ENCODE peak calls at places on chromosome 4, in six cellular contexts. One of them, this sample, is unnamed. For H3K4me1, the result is how much of the 10 kb centered on the place peaks cover.

GRCh38 chr4:94917146-94917545 is 159.4 kb downstream of the BMPR1B start:
- DNase-seq in mesenchymal stem cell: no peak
- DNase-seq in SJSA1: no peak
- DNase-seq in iPS DF 6.9: no peak
- DNase-seq in A549: no peak
- DNase-seq in CD8-positive, alpha-beta T cell: no peak
- DNase-seq in this sample: no peak

GRCh38 chr4:182177166-182177565 is 66.0 kb upstream of the TENM3 start:
- DNase-seq in A549: no peak
- DNase-seq in mesenchymal stem cell: no peak
- DNase-seq in SJSA1: no peak
- DNase-seq in iPS DF 6.9: no peak
- DNase-seq in CD8-positive, alpha-beta T cell: no peak
- DNase-seq in this sample: no peak

GRCh38 chr4:183600189-183600685 is 58.7 kb downstream of the RWDD4 start:
- DNase-seq in mesenchymal stem cell: peak
- DNase-seq in iPS DF 6.9: no peak
- DNase-seq in CD8-positive, alpha-beta T cell: no peak
- DNase-seq in A549: peak
- DNase-seq in SJSA1: no peak
- DNase-seq in this sample: no peak

GRCh38 chr4:168569066-168569908 is 72.4 kb downstream of the PALLD start:
- DNase-seq in mesenchymal stem cell: no peak
- DNase-seq in A549: peak
- DNase-seq in SJSA1: no peak
- DNase-seq in iPS DF 6.9: no peak
- DNase-seq in CD8-positive, alpha-beta T cell: no peak
- DNase-seq in this sample: peak

GRCh38 chr4:123784626-123785025 is 388.0 kb downstream of the SPRY1 start:
- DNase-seq in SJSA1: no peak
- DNase-seq in mesenchymal stem cell: no peak
- DNase-seq in A549: no peak
- DNase-seq in iPS DF 6.9: no peak
- DNase-seq in CD8-positive, alpha-beta T cell: no peak
- DNase-seq in this sample: no peak

GRCh38 chr4:7595883-7596535 is 161.3 kb upstream of the PSAPL1 start:
- DNase-seq in CD8-positive, alpha-beta T cell: no peak
- DNase-seq in iPS DF 6.9: no peak
- DNase-seq in SJSA1: no peak
- DNase-seq in mesenchymal stem cell: no peak
- DNase-seq in A549: no peak
- DNase-seq in this sample: no peak

GRCh38 chr4:177482367-177482766 is 40.1 kb upstream of the AGA start:
- DNase-seq in A549: no peak
- DNase-seq in mesenchymal stem cell: no peak
- DNase-seq in SJSA1: no peak
- DNase-seq in iPS DF 6.9: no peak
- DNase-seq in CD8-positive, alpha-beta T cell: no peak
- DNase-seq in this sample: no peak

GRCh38 chr4:188127157-188127874 is 11.9 kb upstream of the TRIML1 start:
- DNase-seq in CD8-positive, alpha-beta T cell: no peak
- DNase-seq in SJSA1: peak
- DNase-seq in mesenchymal stem cell: peak
- DNase-seq in iPS DF 6.9: no peak
- DNase-seq in A549: peak
- DNase-seq in this sample: no peak

GRCh38 chr4:6674500-6675149 is 19.1 kb upstream of the S100P start:
- DNase-seq in CD8-positive, alpha-beta T cell: peak
- DNase-seq in mesenchymal stem cell: peak
- DNase-seq in iPS DF 6.9: no peak
- DNase-seq in SJSA1: peak
- DNase-seq in A549: peak
- DNase-seq in this sample: peak

GRCh38 chr4:102625232-102625930 is 124.2 kb downstream of the NFKB1 start:
- DNase-seq in SJSA1: no peak
- DNase-seq in CD8-positive, alpha-beta T cell: peak
- DNase-seq in mesenchymal stem cell: peak
- DNase-seq in A549: peak
- DNase-seq in iPS DF 6.9: no peak
- DNase-seq in this sample: peak

GRCh38 chr4:185656467-185656890 is 121.2 kb upstream of the PDLIM3 start:
- DNase-seq in iPS DF 6.9: no peak
- DNase-seq in A549: no peak
- DNase-seq in mesenchymal stem cell: peak
- DNase-seq in CD8-positive, alpha-beta T cell: no peak
- DNase-seq in SJSA1: peak
- DNase-seq in this sample: no peak

GRCh38 chr4:172980178-172980577 is 188.4 kb upstream of the GALNT7 start:
- DNase-seq in A549: peak
- DNase-seq in iPS DF 6.9: no peak
- DNase-seq in SJSA1: no peak
- DNase-seq in mesenchymal stem cell: no peak
- DNase-seq in CD8-positive, alpha-beta T cell: no peak
- DNase-seq in this sample: no peak

GRCh38 chr4:113278324-113278934 is 229.0 kb downstream of the ANK2 start:
- DNase-seq in CD8-positive, alpha-beta T cell: no peak
- DNase-seq in mesenchymal stem cell: peak
- DNase-seq in A549: peak
- DNase-seq in SJSA1: peak
- DNase-seq in iPS DF 6.9: peak
- DNase-seq in this sample: peak

GRCh38 chr4:53777244-53777984 is 186.1 kb upstream of the LNX1 start:
- DNase-seq in A549: peak
- DNase-seq in SJSA1: no peak
- DNase-seq in CD8-positive, alpha-beta T cell: no peak
- DNase-seq in mesenchymal stem cell: peak
- DNase-seq in iPS DF 6.9: no peak
- DNase-seq in this sample: no peak

GRCh38 chr4:165974647-165975335 is 101.8 kb downstream of the TLL1 start:
- DNase-seq in CD8-positive, alpha-beta T cell: no peak
- DNase-seq in SJSA1: no peak
- DNase-seq in A549: no peak
- DNase-seq in iPS DF 6.9: no peak
- DNase-seq in mesenchymal stem cell: no peak
- DNase-seq in this sample: no peak

GRCh38 chr4:71006203-71006907 is 12.9 kb downstream of the DCK start:
- DNase-seq in iPS DF 6.9: no peak
- DNase-seq in CD8-positive, alpha-beta T cell: no peak
- DNase-seq in A549: no peak
- DNase-seq in SJSA1: no peak
- DNase-seq in mesenchymal stem cell: no peak
- DNase-seq in this sample: no peak

GRCh38 chr4:168098257-168098717 is 6.0 kb downstream of the ANXA10 start:
- DNase-seq in CD8-positive, alpha-beta T cell: no peak
- DNase-seq in SJSA1: no peak
- DNase-seq in mesenchymal stem cell: no peak
- DNase-seq in iPS DF 6.9: no peak
- DNase-seq in A549: peak
- DNase-seq in this sample: no peak

GRCh38 chr4:185838104-185838452 is 26.1 kb upstream of the SORBS2 start:
- DNase-seq in SJSA1: no peak
- DNase-seq in mesenchymal stem cell: no peak
- DNase-seq in A549: no peak
- DNase-seq in CD8-positive, alpha-beta T cell: no peak
- DNase-seq in iPS DF 6.9: no peak
- DNase-seq in this sample: no peak

GRCh38 chr4:8607603-8608481 is 15.3 kb downstream of the CPZ start:
- DNase-seq in mesenchymal stem cell: peak
- DNase-seq in CD8-positive, alpha-beta T cell: no peak
- DNase-seq in A549: no peak
- DNase-seq in iPS DF 6.9: peak
- DNase-seq in SJSA1: no peak
- DNase-seq in this sample: peak

GRCh38 chr4:72604324-72604723 is 35.3 kb upstream of the ADAMTS3 start:
- DNase-seq in mesenchymal stem cell: no peak
- DNase-seq in CD8-positive, alpha-beta T cell: no peak
- DNase-seq in iPS DF 6.9: no peak
- DNase-seq in SJSA1: no peak
- DNase-seq in A549: no peak
- DNase-seq in this sample: no peak

GRCh38 chr4:2714071-2714770 is 41.9 kb downstream of the TNIP2 start:
- DNase-seq in SJSA1: no peak
- DNase-seq in CD8-positive, alpha-beta T cell: no peak
- DNase-seq in A549: no peak
- DNase-seq in mesenchymal stem cell: no peak
- DNase-seq in iPS DF 6.9: no peak
- DNase-seq in this sample: no peak

GRCh38 chr4:128427832-128428366 is 140.3 kb upstream of the PGRMC2 start:
- DNase-seq in CD8-positive, alpha-beta T cell: no peak
- DNase-seq in A549: peak
- DNase-seq in iPS DF 6.9: no peak
- DNase-seq in mesenchymal stem cell: peak
- DNase-seq in SJSA1: peak
- DNase-seq in this sample: peak

GRCh38 chr4:152640058-152640921 is 39.5 kb downstream of the TMEM154 start:
- DNase-seq in iPS DF 6.9: no peak
- DNase-seq in CD8-positive, alpha-beta T cell: no peak
- DNase-seq in SJSA1: peak
- DNase-seq in mesenchymal stem cell: peak
- DNase-seq in A549: peak
- DNase-seq in this sample: peak
- H3K4me1 ChIP-seq in iPS DF 6.9: under half
- H3K4me1 ChIP-seq in CD8-positive, alpha-beta T cell: under half
- H3K4me1 ChIP-seq in SJSA1: under half
- H3K4me1 ChIP-seq in mesenchymal stem cell: under half
- H3K4me1 ChIP-seq in A549: under half
- H3K4me1 ChIP-seq in this sample: under half

GRCh38 chr4:161237495-161237894 is 926.3 kb downstream of the FSTL5 start:
- DNase-seq in iPS DF 6.9: no peak
- DNase-seq in A549: no peak
- DNase-seq in mesenchymal stem cell: no peak
- DNase-seq in SJSA1: no peak
- DNase-seq in CD8-positive, alpha-beta T cell: no peak
- DNase-seq in this sample: no peak

GRCh38 chr4:161238033-161238432 is 925.8 kb downstream of the FSTL5 start:
- DNase-seq in SJSA1: no peak
- DNase-seq in iPS DF 6.9: no peak
- DNase-seq in CD8-positive, alpha-beta T cell: no peak
- DNase-seq in mesenchymal stem cell: no peak
- DNase-seq in A549: no peak
- DNase-seq in this sample: no peak
- H3K4me3 ChIP-seq in SJSA1: no peak
- H3K4me3 ChIP-seq in iPS DF 6.9: no peak
- H3K4me3 ChIP-seq in CD8-positive, alpha-beta T cell: no peak
- H3K4me3 ChIP-seq in mesenchymal stem cell: no peak
- H3K4me3 ChIP-seq in A549: no peak
- H3K4me3 ChIP-seq in this sample: no peak

DNA sequence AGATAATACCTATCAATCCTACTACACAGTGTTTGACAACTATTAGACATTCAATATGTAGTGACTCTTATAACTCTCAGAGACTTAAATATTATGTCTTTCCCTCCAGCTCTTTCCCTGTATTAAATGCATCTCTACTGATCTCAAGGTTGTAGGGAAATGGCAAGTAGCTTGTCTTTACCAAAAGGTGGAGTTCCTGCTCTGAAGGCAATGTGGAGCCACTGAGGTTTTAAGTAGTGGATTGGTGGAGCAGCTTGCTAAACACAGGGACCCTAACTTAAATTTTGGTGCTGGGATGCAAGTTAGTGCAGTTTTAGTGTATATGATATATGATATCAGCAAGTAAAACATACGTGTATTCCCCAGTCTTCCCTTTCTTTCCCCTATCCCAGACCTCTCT is 13.1 kb downstream of the FNIP2 start:
- DNase-seq in iPS DF 6.9: no peak
- DNase-seq in A549: no peak
- DNase-seq in mesenchymal stem cell: no peak
- DNase-seq in CD8-positive, alpha-beta T cell: no peak
- DNase-seq in SJSA1: no peak
- DNase-seq in this sample: no peak
- H3K4me1 ChIP-seq in iPS DF 6.9: under half
- H3K4me1 ChIP-seq in A549: under half
- H3K4me1 ChIP-seq in mesenchymal stem cell: under half
- H3K4me1 ChIP-seq in CD8-positive, alpha-beta T cell: under half
- H3K4me1 ChIP-seq in SJSA1: half or more
- H3K4me1 ChIP-seq in this sample: under half

GRCh38 chr4:75514131-75514948 is at the start of the genes RCHY1 and THAP6:
- DNase-seq in mesenchymal stem cell: peak
- DNase-seq in A549: peak
- DNase-seq in iPS DF 6.9: peak
- DNase-seq in CD8-positive, alpha-beta T cell: peak
- DNase-seq in SJSA1: peak
- DNase-seq in this sample: peak
- H3K4me3 ChIP-seq in mesenchymal stem cell: peak
- H3K4me3 ChIP-seq in A549: peak
- H3K4me3 ChIP-seq in iPS DF 6.9: peak
- H3K4me3 ChIP-seq in CD8-positive, alpha-beta T cell: peak
- H3K4me3 ChIP-seq in SJSA1: peak
- H3K4me3 ChIP-seq in this sample: peak

DNA sequence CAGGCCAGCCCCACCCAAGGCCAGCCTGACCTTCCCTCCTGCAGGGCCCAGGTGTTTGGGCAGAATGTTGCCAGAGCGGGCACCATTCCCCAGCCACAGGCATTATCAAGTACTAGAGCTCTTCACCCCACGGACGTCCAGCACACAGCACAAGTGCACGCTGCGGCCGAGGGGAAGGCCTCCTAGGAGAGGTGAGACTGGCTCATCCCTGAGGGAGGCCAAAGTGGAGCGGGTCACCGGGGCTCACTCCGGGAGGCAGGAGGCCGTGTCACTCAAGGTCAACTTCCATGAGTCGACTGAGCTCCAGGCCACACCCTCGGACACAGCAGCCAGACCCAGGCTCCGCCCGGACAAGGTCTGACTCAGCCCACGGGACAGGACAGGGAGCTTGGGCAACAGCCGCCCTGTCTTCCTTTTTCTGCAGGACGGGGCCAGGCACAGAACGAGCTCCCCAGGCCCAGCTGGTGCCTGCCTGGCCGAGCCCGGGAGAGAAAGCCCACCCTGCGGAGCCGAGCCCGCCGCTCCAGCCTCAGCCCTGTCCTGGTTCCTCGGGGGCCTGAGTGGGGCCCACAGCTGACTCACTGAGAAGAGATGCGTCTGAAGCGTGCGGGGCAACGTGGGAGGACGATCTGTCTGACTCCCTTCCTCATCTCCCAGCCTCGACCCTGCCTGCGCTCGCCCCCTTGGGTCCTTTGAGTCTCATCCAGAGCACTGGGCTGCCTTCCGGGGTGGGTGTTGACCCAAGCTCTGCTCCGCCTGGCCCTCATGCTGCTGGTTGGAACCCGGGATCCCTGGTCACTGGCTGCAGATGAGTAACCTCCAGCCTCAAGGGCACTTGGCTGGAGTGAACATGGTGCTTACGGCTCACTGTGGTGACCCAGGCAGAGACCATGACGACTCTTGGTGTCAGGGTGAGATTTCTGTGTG is 1.6 kb downstream of the SLC49A3 start:
- DNase-seq in CD8-positive, alpha-beta T cell: no peak
- DNase-seq in iPS DF 6.9: no peak
- DNase-seq in SJSA1: peak
- DNase-seq in mesenchymal stem cell: peak
- DNase-seq in A549: peak
- DNase-seq in this sample: peak
- H3K4me1 ChIP-seq in CD8-positive, alpha-beta T cell: under half
- H3K4me1 ChIP-seq in iPS DF 6.9: under half
- H3K4me1 ChIP-seq in SJSA1: under half
- H3K4me1 ChIP-seq in mesenchymal stem cell: half or more
- H3K4me1 ChIP-seq in A549: under half
- H3K4me1 ChIP-seq in this sample: under half

This sample was measured in Caco-2.